ENCODE peak calls at places on chromosomes 7 and 10, in ten cellular contexts. T is esophagus squamous epithelium, Z is body of pancreas, P is esophagus muscularis mucosa, I is heart left ventricle, J is prostate gland, N is right lobe of liver, O is sigmoid colon, M is H1, X is tibial nerve. R is an unnamed sample.

GRCh38 chr7:75623390-75624133 is 115.2 kb downstream of the HIP1 start:
- DNase-seq in T (no peak), Z (no peak), P (no peak), I (no peak), J (no peak), N (no peak), O (no peak), M (no peak), X (no peak), R (no peak)

GRCh38 chr10:60148266-60148840 is 241.3 kb downstream of the ANK3 start:
- DNase-seq in T (no peak), Z (no peak), P (no peak), I (no peak), J (peak), N (no peak), O (no peak), M (no peak), X (no peak), R (no peak)

GRCh38 chr10:111148025-111148424 is 71.2 kb downstream of the ADRA2A start:
- DNase-seq in T (no peak), Z (no peak), P (peak), I (no peak), J (no peak), N (no peak), O (no peak), M (no peak), X (no peak), R (no peak)

GRCh38 chr10:122497241-122497640 is 35.9 kb downstream of the HTRA1 start:
- DNase-seq in T (no peak), Z (no peak), P (no peak), I (no peak), J (no peak), N (no peak), O (no peak), M (no peak), X (no peak), R (no peak)

GRCh38 chr7:96211954-96212353 is 109.9 kb downstream of the SLC25A13 start:
- DNase-seq in T (no peak), Z (no peak), P (no peak), I (no peak), J (no peak), N (no peak), O (no peak), M (no peak), X (no peak), R (no peak)

GRCh38 chr7:69967152-69967591 is 368.9 kb downstream of the AUTS2 start:
- DNase-seq in T (no peak), Z (no peak), P (no peak), I (peak), J (no peak), N (no peak), O (no peak), M (no peak), X (peak), R (no peak)

GRCh38 chr10:91589015-91589655 is 43.7 kb downstream of the PPP1R3C start:
- DNase-seq in T (no peak), Z (peak), P (no peak), I (peak), J (no peak), N (no peak), O (peak), M (no peak), X (no peak), R (no peak)

GRCh38 chr10:24681476-24682088 is 42.1 kb downstream of the ARHGAP21 start:
- DNase-seq in T (no peak), Z (no peak), P (no peak), I (no peak), J (peak), N (no peak), O (no peak), M (no peak), X (no peak), R (no peak)

GRCh38 chr7:38162036-38162435 is 16.0 kb upstream of the STARD3NL start:
- DNase-seq in T (no peak), Z (no peak), P (no peak), I (no peak), J (no peak), N (no peak), O (no peak), M (no peak), X (no peak), R (no peak)

GRCh38 chr10:128526793-128527375 is 400.7 kb upstream of the MKI67 start:
- DNase-seq in T (no peak), Z (no peak), P (no peak), I (no peak), J (no peak), N (no peak), O (no peak), M (no peak), X (no peak), R (peak)

GRCh38 chr10:78672898-78673297 is 395.9 kb upstream of the ZMIZ1 start:
- DNase-seq in T (no peak), Z (no peak), P (peak), I (no peak), J (no peak), N (no peak), O (no peak), M (no peak), X (no peak), R (no peak)

GRCh38 chr7:76405738-76406137 is 3.8 kb downstream of the SSC4D start:
- DNase-seq in T (no peak), Z (no peak), P (no peak), I (no peak), J (no peak), N (no peak), O (no peak), M (no peak), X (no peak), R (no peak)

GRCh38 chr10:34280599-34281374 is 534.3 kb downstream of the PARD3 start:
- DNase-seq in T (no peak), Z (no peak), P (no peak), I (no peak), J (peak), N (no peak), O (peak), M (no peak), X (peak), R (peak)

GRCh38 chr10:110327262-110327914 is 22.7 kb upstream of the SMNDC1 start:
- DNase-seq in T (no peak), Z (no peak), P (no peak), I (no peak), J (no peak), N (no peak), O (no peak), M (no peak), X (no peak), R (peak)

GRCh38 chr10:58637372-58637771 is 124.7 kb downstream of the BICC1 start:
- DNase-seq in T (no peak), Z (no peak), P (no peak), I (no peak), J (no peak), N (no peak), O (no peak), M (no peak), X (no peak), R (no peak)

GRCh38 chr7:97639036-97639435 is 92.8 kb upstream of the TAC1 start:
- DNase-seq in T (no peak), Z (no peak), P (no peak), I (no peak), J (no peak), N (no peak), O (no peak), M (no peak), X (no peak), R (no peak)

GRCh38 chr7:134798155-134798554 is 18.7 kb downstream of the CALD1 start:
- DNase-seq in T (no peak), Z (no peak), P (no peak), I (no peak), J (no peak), N (no peak), O (no peak), M (no peak), X (no peak), R (no peak)

GRCh38 chr10:123270221-123270620 is 116.0 kb downstream of the BUB3 start:
- DNase-seq in T (no peak), Z (no peak), P (no peak), I (no peak), J (no peak), N (no peak), O (no peak), M (no peak), X (no peak), R (no peak)

GRCh38 chr7:2269468-2270460 is 27.7 kb downstream of the NUDT1 start:
- DNase-seq in T (no peak), Z (no peak), P (no peak), I (no peak), J (no peak), N (no peak), O (no peak), M (no peak), X (no peak), R (no peak)

GRCh38 chr7:120805636-120806388 is 52.1 kb downstream of the TSPAN12 start:
- DNase-seq in T (no peak), Z (peak), P (no peak), I (peak), J (peak), N (peak), O (no peak), M (peak), X (peak), R (peak)

GRCh38 chr7:3887071-3887691 is 586.1 kb downstream of the SDK1 start:
- DNase-seq in T (no peak), Z (no peak), P (peak), I (no peak), J (no peak), N (no peak), O (no peak), M (no peak), X (no peak), R (no peak)

GRCh38 chr7:126700807-126701604 is 551.7 kb downstream of the GRM8 start:
- DNase-seq in T (no peak), Z (no peak), P (no peak), I (no peak), J (no peak), N (peak), O (no peak), M (no peak), X (no peak), R (no peak)

GRCh38 chr10:88071814-88072380 is 208.5 kb downstream of the PTEN start:
- DNase-seq in T (no peak), Z (no peak), P (no peak), I (no peak), J (no peak), N (no peak), O (no peak), M (no peak), X (no peak), R (no peak)

GRCh38 chr7:155187061-155187785 is 110.5 kb upstream of the INSIG1 start:
- DNase-seq in T (no peak), Z (no peak), P (no peak), I (no peak), J (no peak), N (no peak), O (peak), M (no peak), X (no peak), R (no peak)

GRCh38 chr10:6400331-6400730 is 179.7 kb downstream of the PRKCQ start:
- DNase-seq in T (no peak), Z (no peak), P (no peak), I (no peak), J (no peak), N (peak), O (no peak), M (no peak), X (no peak), R (no peak)

GRCh38 chr7:89170628-89171027 is 375.1 kb upstream of the TEX47 start:
- DNase-seq in T (no peak), Z (no peak), P (no peak), I (no peak), J (no peak), N (no peak), O (no peak), M (no peak), X (no peak), R (no peak)

GRCh38 chr7:142053988-142054387 is 57.5 kb upstream of the MGAM2 start:
- DNase-seq in T (no peak), Z (no peak), P (no peak), I (no peak), J (no peak), N (no peak), O (no peak), M (no peak), X (no peak), R (no peak)

GRCh38 chr10:72709041-72709440 is 17.1 kb downstream of the MCU start:
- DNase-seq in T (no peak), Z (no peak), P (no peak), I (peak), J (no peak), N (no peak), O (no peak), M (no peak), X (no peak), R (no peak)

GRCh38 chr10:119652361-119652760 is 1.2 kb downstream of the BAG3 start:
- DNase-seq in T (no peak), Z (no peak), P (no peak), I (no peak), J (peak), N (no peak), O (no peak), M (no peak), X (peak), R (no peak)

GRCh38 chr10:77036993-77037734 is 600.4 kb downstream of the KCNMA1 start:
- DNase-seq in T (no peak), Z (no peak), P (no peak), I (no peak), J (no peak), N (peak), O (no peak), M (peak), X (no peak), R (no peak)

GRCh38 chr7:54545241-54545563 is 3.0 kb downstream of the VSTM2A start:
- DNase-seq in T (no peak), Z (no peak), P (no peak), I (no peak), J (no peak), N (no peak), O (no peak), M (no peak), X (no peak), R (no peak)

GRCh38 chr10:97640868-97641811 is 669 bp downstream of the PI4K2A start:
- DNase-seq in T (no peak), Z (peak), P (no peak), I (peak), J (peak), N (peak), O (peak), M (peak), X (no peak), R (peak)

GRCh38 chr7:8126768-8127167 is 135.2 kb downstream of the ICA1 start:
- DNase-seq in T (no peak), Z (no peak), P (no peak), I (no peak), J (no peak), N (no peak), O (no peak), M (no peak), X (no peak), R (no peak)

GRCh38 chr7:121401896-121402295 is 5.8 kb upstream of the FAM3C start:
- DNase-seq in T (no peak), Z (no peak), P (no peak), I (no peak), J (no peak), N (no peak), O (no peak), M (no peak), X (no peak), R (no peak)

GRCh38 chr7:17019106-17019505 is 137.3 kb upstream of the AGR3 start:
- DNase-seq in T (no peak), Z (no peak), P (no peak), I (no peak), J (no peak), N (no peak), O (no peak), M (no peak), X (no peak), R (no peak)

GRCh38 chr7:106611911-106612310 is 49.0 kb downstream of the CCDC71L start:
- DNase-seq in T (no peak), Z (no peak), P (no peak), I (no peak), J (no peak), N (peak), O (no peak), M (no peak), X (no peak), R (no peak)

GRCh38 chr7:22320416-22320815 is 36.5 kb downstream of the RAPGEF5 start:
- DNase-seq in T (no peak), Z (no peak), P (no peak), I (no peak), J (no peak), N (no peak), O (no peak), M (no peak), X (no peak), R (no peak)

GRCh38 chr7:105267244-105267643 is 121.5 kb downstream of the SRPK2 start:
- DNase-seq in T (no peak), Z (no peak), P (no peak), I (no peak), J (no peak), N (no peak), O (no peak), M (no peak), X (no peak), R (no peak)

GRCh38 chr7:76204147-76204546 is 2.5 kb downstream of the SRRM3 start:
- DNase-seq in T (no peak), Z (no peak), P (no peak), I (no peak), J (no peak), N (no peak), O (no peak), M (no peak), X (no peak), R (no peak)

DNA sequence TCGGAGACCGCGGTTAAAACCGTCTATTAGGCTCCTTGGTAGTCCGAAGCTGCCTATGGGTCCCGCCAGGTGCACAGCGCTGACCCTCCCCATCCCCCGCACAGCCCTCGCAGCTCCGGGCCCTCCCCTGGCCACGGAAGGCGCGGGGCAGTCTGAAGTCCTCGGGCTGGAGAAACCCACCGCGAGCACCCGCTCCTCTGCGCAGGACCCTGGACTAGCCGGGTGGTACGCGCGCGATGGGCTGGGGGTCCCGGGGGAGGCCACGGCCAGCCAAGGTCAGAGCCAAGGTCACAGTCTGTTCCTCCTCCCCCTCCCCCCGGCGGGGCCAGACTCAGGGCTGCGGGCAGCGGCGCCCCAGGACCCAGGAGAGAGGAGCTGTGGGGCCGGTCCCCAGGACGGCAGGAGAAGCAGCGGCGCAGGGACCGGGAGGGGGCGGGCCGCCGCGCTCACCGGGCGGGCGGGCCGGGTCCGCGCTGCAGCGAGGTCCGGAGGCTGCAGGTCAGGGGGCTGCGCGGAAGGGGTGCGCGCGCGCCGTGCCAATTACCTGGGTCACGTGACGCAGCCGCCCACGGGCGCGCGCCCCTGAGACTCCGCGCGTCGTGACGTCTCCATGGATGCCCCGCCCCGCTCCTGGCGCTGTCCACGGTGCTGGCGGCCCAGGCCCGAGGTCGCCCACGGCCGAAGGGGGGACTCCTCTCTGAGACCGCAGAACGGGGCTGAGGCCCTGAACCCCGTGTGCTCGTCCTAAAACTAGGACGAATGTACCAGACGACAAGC is at the start of gene OGDHL:
- DNase-seq in T (no peak), Z (peak), P (no peak), I (peak), J (peak), N (peak), O (no peak), M (peak), X (no peak), R (peak)
- TF ChIP-seq CTCF in T (no peak), Z (no peak), P (no peak), I (no peak), J (no peak), N (no peak), O (no peak), M (no peak), X (no peak), R (no peak)

GRCh38 chr7:18831381-18831901 is 286.0 kb downstream of the TWIST1 start:
- DNase-seq in T (no peak), Z (no peak), P (no peak), I (no peak), J (no peak), N (no peak), O (no peak), M (no peak), X (no peak), R (no peak)
- TF ChIP-seq POLR2A in T (no peak), Z (no peak), P (no peak), I (no peak), J (no peak), N (no peak), O (no peak), M (no peak), X (no peak), R (no peak)

GRCh38 chr10:11265486-11265885 is 247.8 kb downstream of the CELF2 start:
- DNase-seq in T (no peak), Z (no peak), P (no peak), I (no peak), J (no peak), N (no peak), O (no peak), M (no peak), X (no peak), R (no peak)

GRCh38 chr10:11276475-11276990 is 258.9 kb downstream of the CELF2 start:
- DNase-seq in T (no peak), Z (no peak), P (no peak), I (no peak), J (no peak), N (no peak), O (no peak), M (no peak), X (no peak), R (no peak)

GRCh38 chr10:11272915-11273389 is 255.3 kb downstream of the CELF2 start:
- DNase-seq in T (no peak), Z (no peak), P (no peak), I (no peak), J (no peak), N (no peak), O (no peak), M (no peak), X (no peak), R (no peak)

GRCh38 chr10:11270135-11270857 is 252.6 kb downstream of the CELF2 start:
- DNase-seq in T (no peak), Z (peak), P (no peak), I (peak), J (peak), N (peak), O (peak), M (peak), X (peak), R (no peak)

GRCh38 chr10:11270858-11271179 is 253.1 kb downstream of the CELF2 start:
- DNase-seq in T (no peak), Z (no peak), P (no peak), I (no peak), J (no peak), N (no peak), O (no peak), M (no peak), X (no peak), R (no peak)
- TF ChIP-seq CTCF in T (no peak), Z (no peak), P (no peak), I (no peak), J (no peak), N (no peak), O (no peak), M (no peak), X (no peak), R (no peak)

GRCh38 chr7:84906889-84907288 is 280.0 kb downstream of the SEMA3D start:
- DNase-seq in T (no peak), Z (no peak), P (no peak), I (no peak), J (no peak), N (no peak), O (no peak), M (no peak), X (no peak), R (no peak)
- TF ChIP-seq POLR2A in T (no peak), Z (no peak), P (no peak), I (no peak), J (no peak), N (no peak), O (no peak), M (no peak), X (no peak), R (no peak)

DNA sequence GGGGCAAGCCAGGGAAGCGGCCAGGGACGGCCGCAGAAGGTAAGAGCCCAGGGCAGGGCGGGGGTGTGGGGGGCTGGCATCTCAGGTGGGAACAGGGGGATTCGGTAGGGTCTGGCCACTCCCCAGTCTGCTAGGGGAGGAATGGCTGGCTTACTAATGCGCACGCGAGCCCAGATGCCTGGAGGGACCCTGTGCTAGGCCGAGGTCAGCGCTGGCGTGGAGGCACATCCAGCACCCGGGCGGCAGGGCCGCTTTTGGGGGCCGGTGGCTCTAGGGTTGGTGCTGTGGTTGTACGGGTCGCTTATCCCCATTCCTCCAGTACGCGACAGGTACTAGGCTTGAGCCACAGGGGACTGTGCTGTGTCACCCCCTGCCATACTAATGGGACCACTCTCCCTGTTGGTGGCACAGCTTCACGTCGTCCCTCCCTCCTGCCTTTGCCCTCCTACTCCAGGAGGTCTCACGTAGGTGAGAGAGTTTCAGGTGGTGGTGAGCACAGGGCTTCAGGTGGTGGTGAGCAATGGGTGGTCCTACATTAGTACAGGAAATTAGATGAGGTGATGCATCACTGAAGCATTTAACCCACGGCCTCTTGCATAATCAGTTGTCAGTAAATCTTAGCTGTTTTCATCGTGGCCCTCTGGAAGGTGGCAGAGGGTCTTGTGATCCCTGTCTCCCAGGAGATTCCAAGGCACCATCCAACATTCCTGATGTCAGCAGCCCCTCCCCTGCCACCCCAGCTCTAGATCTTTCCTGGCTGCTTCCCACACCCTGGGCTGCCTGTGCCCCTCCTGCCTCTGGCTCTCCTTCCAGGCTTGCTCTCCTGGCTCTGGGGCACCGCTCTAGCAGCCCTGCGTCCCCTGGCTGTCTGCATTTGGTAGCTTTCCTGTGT is 981 bp downstream of the AEBP1 start:
- DNase-seq in T (no peak), Z (no peak), P (no peak), I (no peak), J (no peak), N (no peak), O (peak), M (peak), X (peak), R (peak)
- TF ChIP-seq CTCF in T (no peak), Z (no peak), P (no peak), I (no peak), J (no peak), N (no peak), O (no peak), M (no peak), X (no peak), R (no peak)

GRCh38 chr10:36129051-36129450 is 487.0 kb upstream of the FZD8 start:
- DNase-seq in T (no peak), Z (no peak), P (no peak), I (no peak), J (no peak), N (no peak), O (no peak), M (no peak), X (no peak), R (no peak)
- TF ChIP-seq POLR2A in T (no peak), Z (no peak), P (no peak), I (no peak), J (no peak), N (no peak), O (no peak), M (no peak), X (no peak), R (no peak)